ENCODE peak calls at places on chromosomes 4 and X, in six cellular contexts. E, B, M, I, Y and P are unnamed samples.

GRCh38 chrX:86171366-86171765 is 23.1 kb downstream of the DACH2 start:
- DNase-seq in E (no peak), B (no peak), M (peak), I (no peak), Y (peak), P (peak)

GRCh38 chr4:133270021-133270570 is 121.0 kb downstream of the PCDH10 start:
- DNase-seq in E (no peak), B (no peak), M (no peak), I (no peak), Y (no peak), P (no peak)

GRCh38 chr4:16897351-16897750 is 1.1 kb downstream of the LDB2 start:
- DNase-seq in E (no peak), B (no peak), M (no peak), I (no peak), Y (no peak), P (no peak)

GRCh38 chr4:10289534-10289899 is 167.7 kb downstream of the ZNF518B start:
- DNase-seq in E (no peak), B (no peak), M (no peak), I (no peak), Y (no peak), P (no peak)

GRCh38 chr4:54224960-54225670 is 4.0 kb upstream of the PDGFRA start:
- DNase-seq in E (no peak), B (no peak), M (no peak), I (no peak), Y (no peak), P (no peak)

GRCh38 chr4:58247792-58248191 is 1137.6 kb upstream of the IGFBP7 start:
- DNase-seq in E (no peak), B (no peak), M (no peak), I (no peak), Y (no peak), P (no peak)

GRCh38 chr4:151415978-151416377 is 7.0 kb downstream of the FHIP1A start:
- DNase-seq in E (no peak), B (no peak), M (peak), I (peak), Y (peak), P (peak)

GRCh38 chr4:67460574-67460973 is 84.7 kb downstream of the CENPC start:
- DNase-seq in E (no peak), B (no peak), M (no peak), I (no peak), Y (no peak), P (no peak)

GRCh38 chrX:18291006-18291545 is 63.4 kb downstream of the SCML2 start:
- DNase-seq in E (no peak), B (no peak), M (no peak), I (no peak), Y (peak), P (no peak)

GRCh38 chrX:147376601-147377387 is 534.9 kb upstream of the FMR1 start:
- DNase-seq in E (no peak), B (peak), M (no peak), I (no peak), Y (no peak), P (no peak)

GRCh38 chr4:43325220-43325967 is 432.9 kb downstream of the GRXCR1 start:
- DNase-seq in E (no peak), B (no peak), M (no peak), I (no peak), Y (peak), P (no peak)

GRCh38 chr4:126727461-126727860 is 905.3 kb upstream of the INTU start:
- DNase-seq in E (no peak), B (no peak), M (peak), I (no peak), Y (peak), P (peak)

GRCh38 chr4:27714073-27714472 is 853.4 kb downstream of the STIM2 start:
- DNase-seq in E (no peak), B (no peak), M (no peak), I (no peak), Y (peak), P (no peak)

GRCh38 chr4:75916091-75916661 is 13.9 kb upstream of the PPEF2 start:
- DNase-seq in E (no peak), B (peak), M (peak), I (peak), Y (peak), P (peak)

GRCh38 chrX:119266364-119266995 is 30.4 kb downstream of the PGRMC1 start:
- DNase-seq in E (no peak), B (peak), M (peak), I (no peak), Y (peak), P (no peak)

GRCh38 chr4:157014621-157015591 is 43.3 kb upstream of the PDGFC start:
- DNase-seq in E (peak), B (no peak), M (peak), I (peak), Y (peak), P (peak)

GRCh38 chr4:123561525-123561924 is 164.9 kb downstream of the SPRY1 start:
- DNase-seq in E (no peak), B (no peak), M (no peak), I (no peak), Y (no peak), P (no peak)

GRCh38 chr4:91621446-91621845 is 682.3 kb upstream of the GRID2 start:
- DNase-seq in E (no peak), B (no peak), M (no peak), I (no peak), Y (no peak), P (no peak)

GRCh38 chr4:128869801-128870509 is 60.5 kb downstream of the JADE1 start:
- DNase-seq in E (no peak), B (no peak), M (no peak), I (no peak), Y (no peak), P (no peak)

GRCh38 chr4:74501579-74501978 is 56.6 kb downstream of the AREG start:
- DNase-seq in E (peak), B (no peak), M (peak), I (peak), Y (peak), P (peak)

GRCh38 chr4:182023469-182023868 is 219.7 kb upstream of the TENM3 start:
- DNase-seq in E (no peak), B (no peak), M (no peak), I (no peak), Y (no peak), P (no peak)

GRCh38 chr4:17557880-17558279 is 19.1 kb upstream of the LAP3 start:
- DNase-seq in E (no peak), B (no peak), M (no peak), I (no peak), Y (peak), P (no peak)

GRCh38 chr4:107060388-107060787 is 24.3 kb upstream of the DKK2 start:
- DNase-seq in E (no peak), B (no peak), M (peak), I (no peak), Y (peak), P (no peak)

GRCh38 chr4:25950476-25951389 is 36.7 kb downstream of the SMIM20 start:
- DNase-seq in E (no peak), B (no peak), M (no peak), I (no peak), Y (no peak), P (no peak)

GRCh38 chrX:10634681-10635161 is 14.3 kb upstream of the MID1 start:
- DNase-seq in E (peak), B (no peak), M (peak), I (peak), Y (peak), P (peak)